ENCODE peak calls at places on chromosomes 11 and 22, in eight cellular contexts. K is H1, Z is suprapubic skin, U is GM12878, V is K562, T is ovary, R is tibial nerve, B is stomach. Y is an unnamed sample.

GRCh38 chr11:9178716-9179115 is 86.4 kb downstream of the DENND5A start:
- DNase-seq in K (no peak), Z (no peak), U (no peak), V (no peak), T (no peak), R (no peak), B (no peak), Y (no peak)

GRCh38 chr11:2190670-2191471 is 19.3 kb upstream of the TH start:
- DNase-seq in K (no peak), Z (no peak), U (no peak), V (no peak), T (no peak), R (no peak), B (no peak), Y (no peak)

GRCh38 chr11:124577664-124578427 is 8.0 kb downstream of the OR8A1 start:
- DNase-seq in K (no peak), Z (no peak), U (no peak), V (no peak), T (no peak), R (no peak), B (no peak), Y (no peak)

GRCh38 chr11:76810151-76810853 is 27.1 kb downstream of the TSKU start:
- DNase-seq in K (no peak), Z (no peak), U (no peak), V (no peak), T (peak; percentile 33), R (no peak), B (no peak), Y (no peak)

GRCh38 chr11:9138612-9139579 is 47.5 kb upstream of the SCUBE2 start:
- DNase-seq in K (peak; percentile 34), Z (no peak), U (no peak), V (no peak), T (peak; percentile 39), R (no peak), B (peak; percentile 54), Y (no peak)

GRCh38 chr11:95505927-95506426 is 275.0 kb upstream of the SESN3 start:
- DNase-seq in K (no peak), Z (no peak), U (no peak), V (no peak), T (no peak), R (no peak), B (no peak), Y (no peak)

GRCh38 chr11:109892321-109892794 is 200.8 kb upstream of the ZC3H12C start:
- DNase-seq in K (no peak), Z (no peak), U (no peak), V (peak; percentile 30), T (no peak), R (no peak), B (no peak), Y (no peak)

GRCh38 chr11:125245299-125245698 is 80.7 kb downstream of the PKNOX2 start:
- DNase-seq in K (no peak), Z (no peak), U (no peak), V (no peak), T (no peak), R (no peak), B (no peak), Y (no peak)

GRCh38 chr11:20093775-20094174 is 66.5 kb downstream of the DBX1 start:
- DNase-seq in K (no peak), Z (no peak), U (no peak), V (no peak), T (no peak), R (no peak), B (no peak), Y (no peak)

GRCh38 chr22:21698430-21699329 is 32.9 kb downstream of the PPIL2 start:
- DNase-seq in K (no peak), Z (no peak), U (no peak), V (peak; percentile 65), T (no peak), R (peak; percentile 63), B (no peak), Y (no peak)

GRCh38 chr11:2266586-2267305 is 3.6 kb downstream of the ASCL2 start:
- DNase-seq in K (no peak), Z (no peak), U (no peak), V (no peak), T (peak; percentile 19), R (no peak), B (no peak), Y (no peak)

GRCh38 chr22:46563381-46564083 is 26.1 kb upstream of the CELSR1 start:
- DNase-seq in K (peak; percentile 91), Z (peak; percentile 84), U (no peak), V (peak; percentile 78), T (peak; percentile 79), R (peak; percentile 64), B (peak; percentile 88), Y (peak; percentile 81)

GRCh38 chr11:134332189-134332631 is 422 bp downstream of the GLB1L2 start:
- DNase-seq in K (peak; percentile 70), Z (no peak), U (no peak), V (peak; percentile 66), T (no peak), R (no peak), B (no peak), Y (peak; percentile 74)

GRCh38 chr22:34973926-34974325 is 92.0 kb upstream of the ISX start:
- DNase-seq in K (no peak), Z (no peak), U (no peak), V (no peak), T (no peak), R (no peak), B (no peak), Y (no peak)

GRCh38 chr11:70244698-70245097 is 25.8 kb upstream of the PPFIA1 start:
- DNase-seq in K (no peak), Z (no peak), U (no peak), V (no peak), T (no peak), R (no peak), B (no peak), Y (no peak)

GRCh38 chr11:13128381-13128780 is 119.3 kb downstream of the RASSF10 start:
- DNase-seq in K (no peak), Z (no peak), U (no peak), V (no peak), T (no peak), R (no peak), B (no peak), Y (no peak)

GRCh38 chr11:44978961-44979331 is 28.3 kb upstream of the TP53I11 start:
- DNase-seq in K (no peak), Z (no peak), U (no peak), V (no peak), T (no peak), R (no peak), B (peak; percentile 89), Y (no peak)

GRCh38 chr11:123321641-123322040 is 108.4 kb upstream of the GRAMD1B start:
- DNase-seq in K (no peak), Z (no peak), U (no peak), V (no peak), T (no peak), R (no peak), B (no peak), Y (no peak)

GRCh38 chr11:73184953-73185671 is 33.0 kb upstream of the P2RY2 start:
- DNase-seq in K (peak; percentile 84), Z (peak; percentile 74), U (no peak), V (peak; percentile 58), T (peak; percentile 69), R (no peak), B (peak; percentile 75), Y (peak; percentile 71)

GRCh38 chr22:30310881-30311771 is 15.6 kb downstream of the TBC1D10A start:
- DNase-seq in K (no peak), Z (peak; percentile 81), U (no peak), V (no peak), T (peak; percentile 91), R (peak; percentile 75), B (peak; percentile 92), Y (peak; percentile 94)

GRCh38 chr22:41862160-41862529 is 29.2 kb downstream of the SREBF2 start:
- DNase-seq in K (no peak), Z (no peak), U (peak; percentile 83), V (no peak), T (peak; percentile 53), R (no peak), B (no peak), Y (no peak)
- TF ChIP-seq EP300 in K (no peak), Z (no peak), U (peak; percentile 18), V (no peak), T (no peak), R (no peak), B (no peak), Y (no peak)

GRCh38 chr22:49918911-49919881 is 762 bp downstream of the CRELD2 start:
- DNase-seq in K (no peak), Z (no peak), U (no peak), V (peak; percentile 51), T (peak; percentile 45), R (no peak), B (no peak), Y (no peak)
- H3K27ac ChIP-seq in K (no peak overlapping the region), Z (peak overlapping the region; percentile 91), U (peak overlapping the region; percentile 58), V (peak overlapping the region; percentile 41), T (no peak overlapping the region), R (peak overlapping the region; percentile 94), B (peak overlapping the region; percentile 97), Y (peak overlapping the region; percentile 97)

GRCh38 chr22:23236440-23237139 is 56.3 kb downstream of the BCR start:
- DNase-seq in K (no peak), Z (no peak), U (no peak), V (peak; percentile 60), T (no peak), R (no peak), B (no peak), Y (no peak)

GRCh38 chr22:23233746-23234408 is 53.6 kb downstream of the BCR start:
- DNase-seq in K (no peak), Z (no peak), U (no peak), V (peak; percentile 63), T (peak; percentile 62), R (peak; percentile 61), B (no peak), Y (no peak)

GRCh38 chr22:23234409-23235161 is 54.3 kb downstream of the BCR start:
- DNase-seq in K (no peak), Z (no peak), U (no peak), V (peak; percentile 70), T (no peak), R (no peak), B (no peak), Y (no peak)

GRCh38 chr22:23236026-23236425 is 55.7 kb downstream of the BCR start:
- DNase-seq in K (no peak), Z (no peak), U (no peak), V (peak; percentile 63), T (no peak), R (no peak), B (no peak), Y (no peak)

GRCh38 chr22:23235425-23235824 is 55.1 kb downstream of the BCR start:
- DNase-seq in K (no peak), Z (no peak), U (no peak), V (peak; percentile 65), T (no peak), R (no peak), B (no peak), Y (no peak)
- H3K27me3 ChIP-seq in K (no peaks in the 10 kb centered on the region), Z (no peaks in the 10 kb centered on the region), U (no peaks in the 10 kb centered on the region), V (no peaks in the 10 kb centered on the region), T (no peaks in the 10 kb centered on the region), R (no peaks in the 10 kb centered on the region), B (no peaks in the 10 kb centered on the region), Y (no peaks in the 10 kb centered on the region)

GRCh38 chr11:66100272-66101037 is 30.4 kb downstream of the PACS1 start:
- DNase-seq in K (no peak), Z (peak; percentile 74), U (no peak), V (no peak), T (peak; percentile 81), R (peak; percentile 28), B (peak; percentile 82), Y (peak; percentile 78)
- TF ChIP-seq EP300 in K (no peak), Z (no peak), U (no peak), V (no peak), T (no peak), R (no peak), B (no peak), Y (no peak)